ENCODE peak calls at places on chromosomes 11 and 22, in six cellular contexts. P, W, N, A, X and K are unnamed samples.

GRCh38 chr22:16970446-16970845 is 37.6 kb downstream of the GAB4 start:
- DNase-seq in P (no peak), N (no peak), A (no peak), W (no peak), X (no peak), K (no peak)

GRCh38 chr22:46848227-46848626 is 85.8 kb downstream of the TBC1D22A start:
- DNase-seq in A (no peak), N (no peak), W (no peak), P (no peak), X (no peak), K (peak; percentile 66)

GRCh38 chr11:111185259-111185658 is 60.3 kb upstream of the POU2AF2 start:
- DNase-seq in W (no peak), X (no peak), P (no peak), N (no peak), A (no peak), K (no peak)

GRCh38 chr11:11973361-11973800 is 35.0 kb downstream of the DKK3 start:
- DNase-seq in X (no peak), N (no peak), P (no peak), W (no peak), A (no peak), K (no peak)

GRCh38 chr11:28366549-28367341 is 258.6 kb downstream of the METTL15 start:
- DNase-seq in P (no peak), W (no peak), N (no peak), X (no peak), A (no peak), K (no peak)

GRCh38 chr11:106520146-106520912 is 442.9 kb downstream of the AASDHPPT start:
- DNase-seq in P (no peak), N (no peak), X (no peak), A (no peak), W (no peak), K (no peak)

GRCh38 chr11:2484576-2485125 is 39.8 kb downstream of the KCNQ1 start:
- DNase-seq in W (no peak), A (no peak), N (no peak), P (no peak), X (no peak), K (no peak)

GRCh38 chr11:131467645-131468270 is 97.3 kb downstream of the NTM start:
- DNase-seq in A (no peak), W (no peak), N (no peak), X (no peak), P (no peak), K (no peak)

GRCh38 chr22:50208430-50208938 is 7.7 kb downstream of the SELENOO start:
- DNase-seq in N (no peak), X (no peak), A (no peak), P (no peak), W (no peak), K (no peak)

GRCh38 chr11:57792060-57792541 is 30.5 kb downstream of the CTNND1 start:
- DNase-seq in X (no peak), P (peak; percentile 77), W (peak; percentile 71), A (peak; percentile 82), N (no peak), K (peak; percentile 36)

GRCh38 chr11:2912498-2912897 is 16.7 kb downstream of the PHLDA2 start:
- DNase-seq in A (no peak), W (no peak), N (no peak), X (no peak), P (no peak), K (peak; percentile 90)